ENCODE peak calls at places on chromosomes 5 and 9, in ten cellular contexts. X is SK-N-SH, E is lung, S is kidney, P is ascending aorta, B is HCT116, V is left ventricle myocardium inferior, R is dorsolateral prefrontal cortex, A is endodermal cell, G is K562. O is an unnamed sample.

GRCh38 chr9:117541192-117541591 is 126.3 kb upstream of the ASTN2 start:
- DNase-seq in X (no peak), E (no peak), S (no peak), P (no peak), B (no peak), V (no peak), R (no peak), A (no peak), G (no peak), O (no peak)

GRCh38 chr5:11504794-11505193 is 399.5 kb downstream of the CTNND2 start:
- DNase-seq in X (no peak), E (no peak), S (no peak), P (no peak), B (no peak), V (no peak), R (no peak), A (peak; percentile 57), G (no peak), O (no peak)

GRCh38 chr9:13436591-13436990 is 157.1 kb upstream of the MPDZ start:
- DNase-seq in X (no peak), E (no peak), S (no peak), P (no peak), B (no peak), V (no peak), R (no peak), A (no peak), G (no peak), O (no peak)

GRCh38 chr5:124655211-124655880 is 91.1 kb downstream of the ZNF608 start:
- DNase-seq in X (no peak), E (no peak), S (no peak), P (no peak), B (no peak), V (no peak), R (no peak), A (no peak), G (no peak), O (peak; percentile 32)

GRCh38 chr9:136201174-136201573 is 3.8 kb downstream of the LHX3 start:
- DNase-seq in X (no peak), E (no peak), S (no peak), P (no peak), B (no peak), V (no peak), R (no peak), A (no peak), G (no peak), O (no peak)

GRCh38 chr5:110951373-110951791 is 120.1 kb upstream of the TSLP start:
- DNase-seq in X (no peak), E (no peak), S (no peak), P (no peak), B (no peak), V (no peak), R (no peak), A (no peak), G (no peak), O (no peak)

GRCh38 chr5:39547548-39548154 is 122.9 kb upstream of the DAB2 start:
- DNase-seq in X (peak; percentile 14), E (peak; percentile 37), S (no peak), P (peak; percentile 70), B (peak; percentile 43), V (no peak), R (no peak), A (no peak), G (peak; percentile 54), O (peak; percentile 30)

GRCh38 chr5:95697781-95698681 is 15.2 kb upstream of the SPATA9 start:
- DNase-seq in X (peak; percentile 15), E (no peak), S (no peak), P (no peak), B (no peak), V (no peak), R (no peak), A (peak; percentile 53), G (peak; percentile 63), O (no peak)

DNA sequence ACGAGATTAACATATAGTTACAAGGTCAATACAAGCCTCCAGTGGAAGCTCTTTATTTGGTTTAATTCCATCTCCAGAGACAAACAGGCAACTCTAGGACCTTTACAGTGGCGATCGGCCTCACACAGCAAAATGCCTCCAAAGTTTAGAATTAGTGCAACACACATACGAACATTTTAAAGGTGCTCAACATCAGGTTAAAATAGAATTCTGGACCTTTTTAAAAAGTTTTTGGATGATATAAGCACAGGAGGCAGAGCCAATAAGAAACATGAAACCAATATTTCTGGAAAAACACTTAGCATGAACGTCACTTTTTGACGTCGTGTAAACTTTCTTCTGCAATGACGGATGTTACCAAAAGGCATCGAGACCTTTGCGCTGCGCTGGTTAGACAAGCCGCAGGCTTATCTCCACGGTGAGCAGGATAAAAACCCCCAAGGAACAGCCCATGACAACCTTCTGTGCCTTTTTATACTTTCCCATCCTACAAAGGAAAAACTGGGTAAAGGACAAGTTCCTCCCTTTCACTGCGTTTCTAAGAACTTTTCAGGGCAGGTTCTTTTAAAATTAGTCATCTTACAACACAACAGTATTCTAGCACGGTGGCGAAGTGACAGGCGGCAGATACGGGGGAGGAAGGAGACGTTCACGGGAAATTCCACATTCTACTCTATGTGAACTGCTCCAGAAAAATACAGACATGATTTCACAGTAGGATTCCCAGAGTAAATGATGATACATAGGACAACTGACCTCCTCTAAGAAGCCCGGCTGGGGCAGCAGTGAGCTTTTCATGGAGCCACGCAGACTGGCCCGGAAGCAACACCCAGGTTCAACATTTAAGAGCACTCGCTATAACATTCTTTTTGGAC is 52.2 kb downstream of the USP20 start:
- DNase-seq in X (no peak), E (no peak), S (no peak), P (no peak), B (no peak), V (no peak), R (peak; percentile 41), A (peak; percentile 53), G (peak; percentile 67), O (no peak)
- H3K27ac ChIP-seq in X (no peak overlapping the region), E (peak overlapping the region; percentile 24), S (peak overlapping the region; percentile 23), P (peak overlapping the region; percentile 83), B (no peak overlapping the region), V (peak overlapping the region; percentile 92), R (peak overlapping the region; percentile 85), A (no peak overlapping the region), G (peak overlapping the region; percentile 91), O (peak overlapping the region; percentile 12)

DNA sequence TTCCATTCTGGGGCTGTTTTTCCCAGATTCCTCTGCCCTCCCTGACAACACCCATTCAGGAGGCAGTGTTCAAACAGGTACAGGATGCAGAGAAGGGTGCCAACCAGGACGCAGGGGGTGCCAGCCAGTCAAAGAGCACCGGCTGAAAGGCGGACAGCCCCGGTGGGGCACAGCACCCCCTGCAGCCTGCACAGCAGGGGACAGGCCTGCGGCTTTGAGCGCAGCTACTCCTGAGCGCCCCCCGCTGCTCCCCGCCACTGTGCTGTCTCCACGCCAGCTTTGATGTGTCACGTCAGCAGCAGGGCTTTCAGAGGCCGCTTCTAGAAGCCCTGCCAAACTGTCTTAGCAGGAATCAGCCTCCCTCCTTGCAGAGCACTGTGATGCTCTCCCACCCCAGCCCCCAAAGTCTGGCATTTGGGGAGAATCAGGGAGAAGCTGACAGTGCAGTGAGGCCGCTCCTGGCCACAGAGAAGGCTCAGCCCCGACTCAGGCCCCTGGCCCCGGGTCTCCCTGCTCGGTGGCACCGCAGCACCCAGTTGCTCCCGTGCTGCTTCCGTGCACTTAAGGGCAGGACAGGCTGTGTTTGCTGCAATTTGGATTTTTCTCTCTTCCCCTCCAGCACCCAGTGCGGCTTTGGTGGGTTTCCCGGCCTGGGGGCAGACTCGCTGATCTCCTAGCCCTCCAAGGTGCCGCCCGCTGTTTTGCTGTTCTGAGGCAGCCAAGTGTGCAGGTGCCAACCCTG is 20.3 kb downstream of the AK8 start:
- DNase-seq in X (peak; percentile 50), E (no peak), S (no peak), P (no peak), B (peak; percentile 26), V (peak; percentile 39), R (peak; percentile 42), A (peak; percentile 69), G (peak; percentile 33), O (no peak)
- TF ChIP-seq CTCF in X (no peak), E (no peak), S (no peak), P (no peak), B (peak; percentile 34), V (peak; percentile 27), R (no peak), A (peak; percentile 17), G (peak; percentile 18), O (no peak)

DNA sequence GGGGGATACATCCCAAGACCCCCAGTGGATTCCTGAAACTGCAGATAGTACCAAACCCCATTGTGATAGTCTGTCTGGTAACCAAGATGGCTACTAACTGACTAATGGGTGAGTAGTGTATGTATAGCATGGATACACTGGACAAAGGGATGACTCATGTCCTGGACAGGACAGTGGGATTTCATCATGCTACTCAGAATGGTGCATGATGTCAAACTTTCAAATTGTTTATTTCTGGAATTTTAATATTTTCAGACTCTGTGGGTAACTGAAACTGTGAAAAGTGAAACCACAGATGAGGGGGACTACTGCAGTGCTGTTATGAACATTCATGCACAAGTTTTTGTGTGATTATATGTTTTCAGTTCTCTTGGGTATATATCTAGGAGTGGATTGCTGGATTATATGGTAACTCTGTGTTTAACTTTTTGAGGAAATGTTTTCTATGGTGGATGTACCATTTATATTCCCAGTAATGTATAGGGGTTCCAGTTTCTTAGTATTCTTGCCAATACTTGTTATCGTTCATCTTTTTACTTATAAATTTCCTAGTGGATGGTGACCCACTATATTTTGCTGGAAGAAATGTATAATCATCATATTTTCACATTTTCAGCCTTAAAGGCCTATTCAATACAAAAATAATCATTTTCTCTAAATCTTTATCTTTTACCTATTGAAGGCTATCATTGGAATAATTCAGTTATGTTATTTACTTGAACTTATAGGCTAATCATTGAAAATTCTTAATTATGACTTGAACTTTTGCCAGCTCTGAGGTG is 140.9 kb downstream of the NR3C1 start:
- DNase-seq in X (no peak), E (no peak), S (no peak), P (no peak), B (peak; percentile 44), V (no peak), R (no peak), A (no peak), G (no peak), O (no peak)
- H3K27ac ChIP-seq in X (no peak overlapping the region), E (no peak overlapping the region), S (no peak overlapping the region), P (no peak overlapping the region), B (no peak overlapping the region), V (no peak overlapping the region), R (no peak overlapping the region), A (no peak overlapping the region), G (peak overlapping the region; percentile 12), O (no peak overlapping the region)

GRCh38 chr9:3732077-3733038 is 206.6 kb upstream of the RFX3 start:
- DNase-seq in X (peak; percentile 77), E (peak; percentile 63), S (no peak), P (no peak), B (peak; percentile 73), V (no peak), R (peak; percentile 24), A (peak; percentile 84), G (peak; percentile 23), O (peak; percentile 52)

GRCh38 chr9:3735251-3735650 is 209.4 kb upstream of the RFX3 start:
- DNase-seq in X (no peak), E (no peak), S (no peak), P (no peak), B (no peak), V (no peak), R (no peak), A (no peak), G (no peak), O (no peak)

GRCh38 chr9:3736186-3736585 is 210.4 kb upstream of the RFX3 start:
- DNase-seq in X (no peak), E (no peak), S (no peak), P (no peak), B (no peak), V (no peak), R (no peak), A (no peak), G (no peak), O (no peak)

GRCh38 chr9:3730527-3730926 is 204.7 kb upstream of the RFX3 start:
- DNase-seq in X (no peak), E (no peak), S (no peak), P (no peak), B (no peak), V (no peak), R (no peak), A (no peak), G (no peak), O (no peak)

GRCh38 chr9:3733039-3733408 is 207.2 kb upstream of the RFX3 start:
- DNase-seq in X (peak; percentile 7), E (no peak), S (no peak), P (no peak), B (no peak), V (no peak), R (no peak), A (no peak), G (no peak), O (no peak)
- TF ChIP-seq CTCF in X (no peak), E (no peak), S (no peak), P (no peak), B (no peak), V (no peak), R (no peak), A (no peak), G (no peak), O (no peak)

O was measured in body of pancreas.